ENCODE peak calls at places on chromosome 15, in six cellular contexts. X is GM06990, A is hepatocyte, C is NB4, E is neural crest cell, Z is AG09309. K is an unnamed sample.

GRCh38 chr15:29671308-29671981 is 150.8 kb downstream of the TJP1 start:
- DNase-seq in X (no peak), A (no peak), Z (no peak), E (no peak), C (no peak), K (no peak)

GRCh38 chr15:67148196-67148701 is 82.8 kb downstream of the SMAD3 start:
- DNase-seq in X (no peak), E (no peak), C (peak), A (peak), Z (peak), K (no peak)

GRCh38 chr15:86837631-86838030 is 758.0 kb downstream of the AGBL1 start:
- DNase-seq in X (no peak), E (no peak), C (no peak), Z (no peak), A (no peak), K (no peak)

GRCh38 chr15:73331991-73332925 is 36.5 kb downstream of the HCN4 start:
- DNase-seq in A (no peak), Z (no peak), X (no peak), E (no peak), C (no peak), K (no peak)

GRCh38 chr15:31399544-31400171 is 73.0 kb downstream of the KLF13 start:
- DNase-seq in C (peak), X (no peak), A (no peak), E (no peak), Z (no peak), K (no peak)

GRCh38 chr15:39269352-39269751 is 311.5 kb upstream of the THBS1 start:
- DNase-seq in C (no peak), A (no peak), X (no peak), E (no peak), Z (no peak), K (no peak)

GRCh38 chr15:81531141-81531592 is 157.2 kb upstream of the TMC3 start:
- DNase-seq in E (peak), C (no peak), Z (no peak), X (no peak), A (peak), K (no peak)

GRCh38 chr15:50183112-50183794 is 1.3 kb downstream of the SLC27A2 start:
- DNase-seq in E (no peak), Z (no peak), A (no peak), C (peak), X (peak), K (no peak)

GRCh38 chr15:38707802-38708671 is 143.4 kb upstream of the RASGRP1 start:
- DNase-seq in E (peak), X (no peak), A (peak), C (peak), Z (no peak), K (peak)

GRCh38 chr15:29676961-29677402 is 145.3 kb downstream of the TJP1 start:
- DNase-seq in Z (no peak), C (peak), A (no peak), X (no peak), E (no peak), K (no peak)

GRCh38 chr15:59199775-59200465 is 6.7 kb upstream of the LDHAL6B start:
- DNase-seq in X (no peak), Z (no peak), C (no peak), A (peak), E (no peak), K (no peak)

GRCh38 chr15:84826369-84826823 is 9.2 kb downstream of the ALPK3 start:
- DNase-seq in A (peak), Z (no peak), X (no peak), E (no peak), C (peak), K (no peak)
- TF ChIP-seq CTCF in A (peak), Z (peak), X (peak), E (no peak), C (peak), K (peak)

GRCh38 chr15:44713006-44713966 is 2.0 kb downstream of the B2M start:
- DNase-seq in A (no peak), Z (no peak), X (no peak), C (peak), E (no peak), K (no peak)
- TF ChIP-seq CTCF in A (peak), Z (peak), X (peak), C (peak), E (no peak), K (peak)

DNA sequence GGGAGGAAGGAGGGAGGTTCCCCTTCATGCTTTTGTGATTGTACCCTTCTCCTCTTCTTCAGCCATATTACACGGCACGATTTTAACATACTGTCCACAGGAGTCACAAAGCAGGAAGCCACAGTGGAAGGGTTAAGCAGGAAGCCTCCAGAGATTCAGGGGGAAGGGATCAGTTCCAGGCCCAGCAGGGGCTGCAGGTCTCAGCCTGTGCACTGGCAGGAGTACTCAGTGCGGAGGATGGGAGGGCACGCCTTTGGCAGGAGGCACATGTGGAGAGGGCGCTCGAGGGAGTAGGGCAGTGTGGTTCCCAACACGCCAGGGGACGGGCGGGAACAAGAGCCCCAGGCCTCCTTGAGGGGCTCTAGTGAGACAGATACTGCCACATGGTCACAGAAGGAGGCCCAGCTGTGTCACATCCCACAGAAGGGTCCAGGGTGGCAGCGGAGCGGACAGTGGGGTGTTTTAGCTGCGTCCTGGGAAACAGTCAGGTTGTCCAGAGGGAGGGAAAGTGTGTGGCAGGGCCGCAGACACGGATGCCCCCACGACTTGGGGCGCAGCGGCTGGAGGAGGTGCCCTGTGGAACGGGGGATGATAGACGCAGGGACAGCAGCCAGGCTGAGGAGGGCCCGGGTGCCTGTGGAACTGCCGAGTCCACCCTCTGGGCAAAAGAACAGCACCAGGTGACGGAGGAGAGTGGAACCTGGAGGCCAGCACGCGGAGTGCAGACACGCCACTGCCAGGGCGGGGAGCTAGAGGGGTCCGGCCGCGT is 77.5 kb downstream of the CHSY1 start:
- DNase-seq in E (no peak), A (no peak), Z (no peak), C (no peak), X (no peak), K (no peak)
- TF ChIP-seq CTCF in E (no peak), A (no peak), Z (no peak), C (no peak), X (no peak), K (no peak)

DNA sequence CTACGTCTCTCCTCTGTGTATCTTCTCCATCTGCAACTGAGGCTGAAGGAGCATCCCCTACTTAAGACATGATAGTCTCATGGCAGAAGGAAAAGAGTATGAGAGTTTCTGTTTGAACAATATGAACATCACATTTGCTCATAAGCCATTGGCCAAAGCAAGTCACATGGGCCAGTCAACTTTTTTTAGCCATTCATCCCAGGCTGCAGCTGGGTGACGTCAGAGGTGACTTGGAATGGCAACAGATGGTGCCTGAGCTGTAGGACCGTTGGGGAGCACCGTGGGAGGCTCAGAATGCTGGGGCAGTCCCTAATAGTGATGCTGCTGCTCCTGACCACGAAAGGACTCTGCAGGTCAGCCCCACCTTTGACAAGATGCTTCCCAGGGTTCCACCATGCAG is 58.7 kb downstream of the CRTC3 start:
- DNase-seq in A (no peak), C (no peak), E (no peak), Z (no peak), X (no peak), K (no peak)
- TF ChIP-seq CTCF in A (no peak), C (no peak), E (no peak), Z (no peak), X (no peak), K (no peak)

DNA sequence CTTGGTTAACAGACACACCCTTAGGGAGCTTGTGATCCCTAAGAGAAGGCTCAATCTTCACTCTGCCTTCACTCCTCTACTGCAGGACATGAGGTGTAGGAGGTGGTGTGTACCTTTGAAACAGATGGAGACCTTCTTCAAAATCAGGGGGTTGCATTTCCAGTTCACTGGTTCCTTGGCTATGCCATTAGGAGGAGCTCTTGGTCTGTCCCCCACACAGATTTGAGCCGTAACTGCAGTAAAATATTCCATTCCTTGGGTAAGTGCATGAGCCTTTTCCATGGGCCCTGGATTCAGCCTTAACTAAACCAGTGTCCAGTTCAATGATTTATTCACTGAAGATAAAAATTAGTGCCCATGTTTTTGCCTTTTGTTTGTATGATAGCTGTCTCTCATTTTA is 144.6 kb downstream of the MCTP2 start:
- DNase-seq in A (no peak), E (no peak), C (no peak), Z (no peak), X (no peak), K (no peak)
- TF ChIP-seq CTCF in A (no peak), E (no peak), C (no peak), Z (peak), X (no peak), K (peak)

DNA sequence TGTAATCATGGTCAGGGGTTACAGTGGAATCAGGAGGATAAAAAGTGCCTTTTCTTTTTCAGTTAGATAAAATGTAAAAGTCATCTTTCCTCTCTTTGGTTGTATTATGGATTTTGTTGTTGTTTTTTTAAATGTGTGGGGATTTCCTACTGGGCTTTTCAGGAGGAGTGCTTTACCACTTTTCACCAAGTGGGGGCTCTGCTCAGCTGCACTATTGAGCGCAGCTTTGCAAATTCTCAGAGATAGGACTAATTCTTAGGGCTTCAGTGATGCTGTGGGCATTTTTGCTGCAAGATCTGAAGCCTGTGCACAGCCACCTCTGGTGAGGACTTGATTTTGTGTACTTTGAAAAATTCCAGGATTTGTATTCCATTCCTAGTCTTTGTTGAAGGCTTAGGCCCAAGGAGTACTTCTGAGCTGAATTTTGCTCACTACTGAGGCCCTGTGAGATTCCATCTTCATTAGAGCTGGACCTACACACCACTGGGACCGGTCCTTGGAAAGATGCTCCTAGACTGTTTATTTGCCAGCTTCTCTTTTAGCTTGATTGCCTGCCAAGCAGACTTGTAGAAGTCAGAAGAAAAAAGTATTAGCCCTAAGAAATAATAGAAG is 7.5 kb downstream of the GNB5 start:
- DNase-seq in A (peak), E (peak), Z (no peak), C (peak), X (no peak), K (peak)
- TF ChIP-seq CTCF in A (peak), E (peak), Z (peak), C (peak), X (peak), K (peak)

K was measured in BE2C.